ENCODE peak calls at places on chromosome 11, in ten cellular contexts. W is fibroblast of lung, U is lower lobe of right lung, A is ovary, M is heart left ventricle, T is psoas muscle, X is AG04450, R is PC-9, G is left ventricle myocardium inferior, L is stomach. N is an unnamed sample. For H3K9me3, the result is how much of the 10 kb centered on the place peaks cover.

GRCh38 chr11:134164490-134165370 is 59.0 kb downstream of the NCAPD3 start:
- DNase-seq in T (no peak), U (no peak), G (no peak), L (no peak), A (no peak), X (no peak), W (no peak), R (no peak), M (no peak), N (no peak)

GRCh38 chr11:104705475-104706195 is 192.6 kb downstream of the CASP12 start:
- DNase-seq in U (peak), M (peak), W (no peak), R (no peak), A (no peak), G (peak), T (peak), L (peak), X (no peak), N (peak)

GRCh38 chr11:116600930-116601329 is 171.9 kb downstream of the BUD13 start:
- DNase-seq in R (no peak), L (no peak), A (no peak), T (no peak), W (no peak), G (no peak), U (no peak), M (no peak), X (no peak), N (no peak)

GRCh38 chr11:113841691-113842090 is 33.7 kb downstream of the USP28 start:
- DNase-seq in W (no peak), G (no peak), T (no peak), R (no peak), L (no peak), M (no peak), A (no peak), X (no peak), U (no peak), N (no peak)

GRCh38 chr11:87038235-87038960 is 664 bp downstream of the TMEM135 start:
- DNase-seq in L (no peak), A (no peak), X (no peak), G (no peak), U (no peak), R (peak), T (no peak), W (peak), M (no peak), N (no peak)

GRCh38 chr11:9941991-9942390 is 278.1 kb downstream of the SWAP70 start:
- DNase-seq in A (no peak), T (no peak), M (no peak), R (no peak), X (no peak), U (no peak), G (no peak), L (no peak), W (no peak), N (no peak)

GRCh38 chr11:86484164-86484794 is 109.6 kb downstream of the CCDC81 start:
- DNase-seq in L (no peak), X (peak), A (peak), U (no peak), W (peak), R (peak), G (peak), M (peak), T (peak), N (no peak)

GRCh38 chr11:46917109-46918086 is 952 bp downstream of the LRP4 start:
- DNase-seq in M (no peak), L (no peak), W (no peak), U (no peak), T (no peak), A (no peak), X (no peak), G (no peak), R (no peak), N (no peak)

GRCh38 chr11:76802151-76802550 is 19.0 kb downstream of the TSKU start:
- DNase-seq in R (no peak), U (no peak), G (no peak), M (peak), X (no peak), L (no peak), W (no peak), A (no peak), T (no peak), N (no peak)

GRCh38 chr11:104254347-104254746 is 90.4 kb upstream of the PDGFD start:
- DNase-seq in X (no peak), R (no peak), G (no peak), T (peak), W (peak), A (no peak), M (peak), L (peak), U (no peak), N (no peak)

GRCh38 chr11:61147271-61147670 is 14.0 kb downstream of the VPS37C start:
- DNase-seq in X (no peak), R (no peak), U (peak), G (no peak), T (no peak), L (no peak), A (peak), W (no peak), M (no peak), N (no peak)

GRCh38 chr11:5625281-5625680 is 480 bp downstream of the TRIM34 start:
- DNase-seq in W (no peak), T (no peak), U (no peak), X (no peak), M (no peak), A (no peak), R (no peak), G (no peak), L (no peak), N (no peak)

GRCh38 chr11:128790200-128790599 is 76.9 kb downstream of the KCNJ1 start:
- DNase-seq in G (peak), X (no peak), L (no peak), U (no peak), M (peak), R (no peak), T (no peak), A (no peak), W (peak), N (no peak)

GRCh38 chr11:34609187-34609751 is 11.6 kb upstream of the EHF start:
- DNase-seq in X (no peak), R (no peak), U (no peak), G (no peak), T (no peak), M (no peak), A (no peak), L (no peak), W (no peak), N (no peak)

GRCh38 chr11:126645206-126645605 is 289.7 kb downstream of the ST3GAL4 start:
- DNase-seq in T (no peak), G (no peak), W (no peak), L (no peak), X (no peak), U (no peak), M (no peak), A (no peak), R (no peak), N (no peak)

GRCh38 chr11:112425121-112425520 is 164.5 kb upstream of the PLET1 start:
- DNase-seq in M (no peak), G (no peak), L (no peak), U (no peak), W (no peak), T (no peak), R (no peak), A (no peak), X (no peak), N (no peak)

GRCh38 chr11:1563697-1564534 is 8.2 kb downstream of the DUSP8 start:
- DNase-seq in M (no peak), G (no peak), U (no peak), A (no peak), X (no peak), L (no peak), R (no peak), T (no peak), W (no peak), N (no peak)

DNA sequence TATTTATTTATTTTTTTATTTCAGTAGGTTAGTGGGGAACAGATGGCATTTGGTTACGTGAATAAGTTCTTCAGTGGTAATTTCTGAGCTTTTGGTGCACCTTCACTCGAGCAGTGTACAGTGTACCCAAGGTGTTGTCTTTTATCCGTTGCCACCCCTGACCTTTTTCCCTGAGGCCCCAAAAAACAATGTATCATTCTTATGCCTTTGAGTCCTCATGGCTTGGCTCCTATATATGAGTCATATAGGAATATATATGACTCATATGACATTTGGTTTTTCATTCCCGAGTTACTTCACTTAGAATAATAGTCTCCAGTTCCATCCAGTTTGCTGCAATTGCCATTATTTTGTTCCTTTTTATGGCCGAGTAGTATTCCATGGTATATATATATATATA is 763.9 kb downstream of the NTM start:
- DNase-seq in L (no peak), R (no peak), W (peak), U (no peak), A (no peak), T (no peak), X (no peak), G (no peak), M (no peak), N (no peak)
- TF ChIP-seq CTCF in L (no peak), R (no peak), W (no peak), U (no peak), A (no peak), T (no peak), X (no peak), G (no peak), M (no peak), N (no peak)

GRCh38 chr11:74866557-74866956 is 82.3 kb downstream of the XRRA1 start:
- DNase-seq in U (no peak), L (no peak), T (no peak), G (no peak), X (no peak), A (no peak), M (no peak), R (no peak), W (no peak), N (no peak)

GRCh38 chr11:74860743-74861142 is 88.1 kb downstream of the XRRA1 start:
- DNase-seq in U (no peak), W (no peak), A (no peak), X (no peak), T (no peak), L (no peak), R (no peak), G (no peak), M (no peak), N (no peak)

GRCh38 chr11:74863410-74863809 is 85.5 kb downstream of the XRRA1 start:
- DNase-seq in A (no peak), W (no peak), T (no peak), U (no peak), L (no peak), R (no peak), G (no peak), X (no peak), M (no peak), N (no peak)
- H3K9me3 ChIP-seq in A (under half), W (under half), T (under half), U (half or more), L (half or more), R (under half), G (half or more), X (under half), M (half or more), N (half or more)

DNA sequence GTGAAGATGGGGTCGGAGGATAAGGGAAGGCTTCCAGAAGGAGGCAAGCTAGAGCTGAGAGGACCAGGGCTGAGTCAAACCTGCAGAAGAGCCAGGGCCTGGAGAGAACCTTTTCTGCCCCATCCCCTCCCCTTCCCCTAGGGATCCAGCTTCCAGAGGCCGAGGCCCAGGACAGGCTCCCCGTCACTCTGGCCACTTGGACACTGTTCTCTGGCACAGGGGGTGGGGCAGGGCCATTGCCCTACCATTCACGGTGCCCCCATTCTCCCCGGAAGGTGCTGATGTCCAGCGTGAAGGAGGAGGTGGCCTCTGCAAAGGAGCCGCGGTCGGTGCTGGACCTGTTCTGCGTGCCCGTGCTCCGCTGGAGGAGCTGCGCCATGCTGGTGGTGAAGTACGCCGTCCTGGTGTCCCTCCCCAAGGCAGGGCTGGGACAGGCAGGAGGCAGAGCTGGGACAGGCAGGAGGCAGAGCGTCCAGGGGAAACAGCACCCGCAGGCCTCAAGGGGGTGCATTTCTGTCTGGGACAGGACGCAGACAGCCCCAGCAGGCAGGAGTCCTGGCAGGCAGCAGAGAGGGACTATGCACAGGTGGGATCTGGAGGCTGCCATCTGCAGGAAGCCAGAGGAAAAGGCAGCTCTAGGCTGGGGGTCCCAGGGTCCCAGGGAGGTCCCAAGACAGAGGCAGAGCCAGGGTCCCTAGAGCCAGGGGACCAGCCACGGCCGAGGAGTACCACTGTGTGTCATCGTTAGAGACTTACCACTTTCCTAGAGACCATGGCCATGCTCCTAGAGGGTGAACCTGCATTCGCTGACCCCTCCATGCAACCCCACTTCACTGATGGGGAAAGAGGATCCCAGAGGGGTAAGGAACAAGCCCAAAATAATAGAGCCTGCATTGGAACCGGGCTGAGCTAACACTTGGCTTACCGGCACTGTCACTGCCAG is 25.8 kb upstream of the SLC22A12 start:
- DNase-seq in A (no peak), L (no peak), M (no peak), R (no peak), X (no peak), W (no peak), T (no peak), U (peak), G (no peak), N (no peak)
- TF ChIP-seq CTCF in A (no peak), L (no peak), M (no peak), R (no peak), X (no peak), W (no peak), T (no peak), U (no peak), G (no peak), N (no peak)

GRCh38 chr11:29734287-29734686 is 282.5 kb downstream of the KCNA4 start:
- DNase-seq in R (no peak), G (no peak), W (no peak), X (no peak), T (no peak), L (no peak), M (no peak), U (no peak), A (no peak), N (no peak)
- H3K9me3 ChIP-seq in R (under half), G (under half), W (under half), X (under half), T (under half), L (under half), M (under half), U (under half), A (under half), N (under half)

DNA sequence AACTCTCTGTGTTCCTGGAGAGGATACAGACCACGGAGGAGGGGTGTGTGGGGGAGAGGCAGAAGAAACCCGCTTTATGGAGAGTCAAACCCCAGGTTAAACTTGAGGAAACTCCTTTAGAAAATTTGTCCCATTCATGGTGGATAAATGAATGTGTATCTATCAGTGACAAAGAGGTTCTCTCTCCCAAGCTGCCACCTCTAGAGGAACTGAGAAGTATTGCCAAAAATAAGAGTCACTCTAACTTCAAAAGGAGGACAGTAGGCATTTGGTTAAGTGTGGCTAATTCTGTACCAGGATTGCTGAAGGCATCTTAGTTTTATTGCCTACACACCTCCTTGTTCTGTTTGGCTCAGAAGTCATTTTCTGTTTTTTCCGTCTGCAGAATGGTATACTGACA is 189.0 kb upstream of the MPPED2 start:
- DNase-seq in T (no peak), R (no peak), A (no peak), U (no peak), M (no peak), X (no peak), G (no peak), W (no peak), L (no peak), N (no peak)
- TF ChIP-seq CTCF in T (peak), R (no peak), A (no peak), U (no peak), M (peak), X (no peak), G (peak), W (no peak), L (no peak), N (no peak)

DNA sequence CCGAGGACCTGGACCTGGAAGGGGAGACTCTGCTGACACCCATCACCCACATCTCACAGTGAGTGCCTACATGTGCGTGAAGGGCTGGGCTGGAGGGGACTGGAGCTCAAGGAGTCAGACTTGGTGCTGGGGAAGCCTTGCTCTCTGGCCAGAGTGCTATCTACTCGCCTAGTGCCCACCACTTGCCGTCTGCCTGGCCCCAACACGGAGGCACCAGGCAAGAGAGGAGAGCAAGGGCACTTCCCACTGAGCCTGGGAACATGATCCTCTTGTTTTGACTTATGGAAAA is 37.8 kb downstream of the KCNQ1OT1 start:
- DNase-seq in G (no peak), R (no peak), X (no peak), L (peak), W (no peak), A (no peak), U (no peak), M (no peak), T (no peak), N (no peak)
- H3K9me3 ChIP-seq in G (half or more), R (under half), X (half or more), L (under half), W (under half), A (under half), U (under half), M (under half), T (under half), N (under half)

DNA sequence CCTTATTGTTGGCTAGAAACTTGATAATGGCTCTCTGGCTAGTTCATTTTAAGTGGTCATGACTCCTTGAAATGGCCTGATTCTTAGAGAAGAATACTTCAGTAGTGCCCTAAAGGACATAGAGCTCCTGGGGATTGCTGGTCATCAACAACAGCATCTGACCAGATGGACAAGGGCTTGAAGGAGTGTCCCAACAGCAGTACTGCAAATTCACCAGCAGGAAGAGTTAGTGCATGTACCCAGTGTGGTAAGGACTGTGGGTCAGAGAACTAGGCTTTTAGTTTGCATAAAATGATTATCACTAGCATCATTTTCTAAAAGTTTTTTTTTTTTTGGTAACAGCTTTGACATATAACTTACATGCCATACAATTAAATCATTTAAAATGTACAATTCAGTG is 39.5 kb upstream of the CUL5 start:
- DNase-seq in R (no peak), T (no peak), G (no peak), A (no peak), L (no peak), M (no peak), W (no peak), U (no peak), X (no peak), N (no peak)
- TF ChIP-seq CTCF in R (peak), T (no peak), G (no peak), A (no peak), L (no peak), M (no peak), W (no peak), U (no peak), X (peak), N (no peak)

N was measured in CD4-positive, alpha-beta T cell.